ENCODE peak calls at places on chromosomes 16 and 17, in four cellular contexts. N is H1, O is K562, T is SK-N-SH. P is an unnamed sample.

GRCh38 chr16:69927056-69927757 is 23.9 kb upstream of the CLEC18A start:
- DNase-seq in N (no peak), O (no peak), T (no peak), P (no peak)

GRCh38 chr16:10971560-10971961 is 27.2 kb downstream of the CLEC16A start:
- DNase-seq in N (no peak), O (peak), T (peak), P (peak)

GRCh38 chr16:17359778-17360177 is 111.0 kb downstream of the XYLT1 start:
- DNase-seq in N (no peak), O (no peak), T (peak), P (no peak)

GRCh38 chr16:49563666-49564065 is 190.1 kb downstream of the C16orf78 start:
- DNase-seq in N (no peak), O (no peak), T (no peak), P (no peak)

GRCh38 chr16:56048425-56049100 is 142.7 kb upstream of the GNAO1 start:
- DNase-seq in N (no peak), O (no peak), T (no peak), P (no peak)

GRCh38 chr16:72978212-72978611 is 69.7 kb downstream of the ZFHX3 start:
- DNase-seq in N (no peak), O (no peak), T (no peak), P (no peak)

GRCh38 chr16:19948186-19949104 is 63.8 kb upstream of the GPRC5B start:
- DNase-seq in N (peak), O (no peak), T (no peak), P (no peak)

GRCh38 chr17:82396601-82397435 is 21.3 kb upstream of the HEXD start:
- DNase-seq in N (no peak), O (no peak), T (no peak), P (no peak)

GRCh38 chr16:86477642-86478041 is 32.7 kb upstream of the FOXF1 start:
- DNase-seq in N (no peak), O (no peak), T (no peak), P (no peak)

GRCh38 chr17:60165976-60166375 is 16.2 kb downstream of the CA4 start:
- DNase-seq in N (no peak), O (no peak), T (no peak), P (no peak)

GRCh38 chr17:41329279-41329925 is 13.9 kb upstream of the KRTAP17-1 start:
- DNase-seq in N (peak), O (peak), T (peak), P (peak)

GRCh38 chr16:27110524-27110896 is 43.8 kb downstream of the C16orf82 start:
- DNase-seq in N (no peak), O (no peak), T (peak), P (no peak)

GRCh38 chr16:27108051-27108770 is 41.5 kb downstream of the C16orf82 start:
- DNase-seq in N (no peak), O (no peak), T (no peak), P (no peak)

GRCh38 chr16:27111486-27111885 is 44.8 kb downstream of the C16orf82 start:
- DNase-seq in N (no peak), O (no peak), T (no peak), P (no peak)

GRCh38 chr16:27108826-27109665 is 42.3 kb downstream of the C16orf82 start:
- DNase-seq in N (no peak), O (no peak), T (no peak), P (no peak)

DNA sequence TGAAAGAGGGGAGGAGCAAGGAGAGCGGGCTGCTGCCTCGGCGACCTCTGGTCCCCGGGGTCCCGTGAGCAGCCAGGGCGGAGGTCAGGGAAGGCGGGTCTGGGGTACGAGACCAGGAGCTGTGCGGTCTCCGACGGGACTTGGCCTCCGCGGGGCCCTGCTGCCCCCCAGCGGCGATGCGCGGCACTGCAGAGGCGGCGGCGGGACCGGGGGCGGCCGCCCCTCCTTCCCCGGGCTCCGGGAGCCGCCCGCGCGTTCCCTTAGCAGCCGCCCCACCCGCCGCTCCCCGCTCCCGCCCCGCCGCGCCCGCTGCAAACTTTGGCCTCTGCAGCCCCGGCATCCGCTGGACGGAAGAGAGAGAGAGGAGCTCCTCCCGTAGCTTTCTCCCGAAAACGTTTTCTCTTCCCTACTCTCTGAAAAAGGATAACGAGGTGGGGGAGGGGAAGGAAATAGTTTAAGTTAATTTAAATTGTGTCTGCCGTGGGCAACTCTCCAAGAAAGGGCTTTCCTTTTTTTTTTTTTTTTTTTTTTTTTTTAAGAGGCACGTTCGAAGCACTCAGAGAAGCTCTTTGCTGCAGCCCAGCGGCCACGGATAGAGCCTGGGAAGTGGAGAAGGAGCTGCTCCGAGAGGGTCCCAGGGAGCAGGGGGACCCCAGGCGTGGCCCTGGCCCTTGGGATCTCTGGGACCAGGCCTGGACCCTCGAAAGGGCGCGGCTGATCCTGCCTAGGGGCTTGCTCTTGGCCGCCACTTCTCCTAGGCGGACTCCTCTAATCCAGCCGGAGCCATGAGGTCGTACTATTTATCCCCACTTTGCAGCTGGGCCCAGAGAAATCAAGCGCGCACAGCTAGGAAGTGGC is 43.2 kb downstream of the C16orf82 start:
- DNase-seq in N (peak), O (peak), T (peak), P (no peak)
- TF ChIP-seq YY1 in N (no peak), O (no peak), T (no peak), P (no peak)

DNA sequence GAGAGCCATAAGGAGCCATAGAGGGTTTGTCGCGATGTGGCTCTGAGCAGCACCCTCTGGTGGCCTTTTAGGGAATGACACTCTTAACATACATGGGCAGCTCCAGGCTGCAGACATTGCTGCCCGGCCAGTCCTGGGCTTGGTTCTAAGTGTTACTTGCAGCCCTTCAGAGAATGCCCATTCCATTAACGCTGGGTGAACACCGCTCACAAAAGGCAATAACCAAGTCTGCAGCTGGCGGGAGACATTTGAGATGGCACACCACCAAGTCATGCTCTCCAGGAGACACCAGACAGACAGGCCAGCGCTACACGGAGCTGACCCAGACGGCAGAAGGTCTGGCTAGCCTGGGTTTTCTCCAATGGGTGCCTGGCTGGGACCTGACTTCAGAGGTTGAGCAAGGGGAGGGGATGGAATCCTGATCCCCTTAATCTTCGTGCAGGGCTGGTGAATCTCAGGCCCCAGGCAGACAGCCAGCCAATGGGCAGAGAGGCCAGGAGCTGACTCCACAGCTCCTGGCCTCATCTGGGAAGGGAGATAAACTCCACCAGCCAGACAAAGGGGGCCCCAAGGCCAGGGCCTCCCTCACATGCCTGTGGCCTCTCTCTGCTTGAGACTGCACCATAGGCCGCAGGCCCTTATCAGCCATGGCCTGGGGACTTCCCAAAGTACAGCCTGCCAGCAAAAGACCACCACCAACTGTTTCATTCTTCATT is 58.8 kb downstream of the ZDHHC7 start:
- DNase-seq in N (peak), O (peak), T (peak), P (peak)
- TF ChIP-seq CTCF in N (peak), O (peak), T (peak), P (peak)

GRCh38 chr16:12637002-12637401 is 166.7 kb downstream of the CPPED1 start:
- DNase-seq in N (no peak), O (no peak), T (no peak), P (no peak)

GRCh38 chr16:12643034-12643455 is 160.6 kb downstream of the CPPED1 start:
- DNase-seq in N (no peak), O (no peak), T (no peak), P (no peak)

GRCh38 chr16:12639044-12639443 is 164.6 kb downstream of the CPPED1 start:
- DNase-seq in N (no peak), O (peak), T (no peak), P (no peak)
- TF ChIP-seq YY1 in N (no peak), O (no peak), T (no peak), P (no peak)

DNA sequence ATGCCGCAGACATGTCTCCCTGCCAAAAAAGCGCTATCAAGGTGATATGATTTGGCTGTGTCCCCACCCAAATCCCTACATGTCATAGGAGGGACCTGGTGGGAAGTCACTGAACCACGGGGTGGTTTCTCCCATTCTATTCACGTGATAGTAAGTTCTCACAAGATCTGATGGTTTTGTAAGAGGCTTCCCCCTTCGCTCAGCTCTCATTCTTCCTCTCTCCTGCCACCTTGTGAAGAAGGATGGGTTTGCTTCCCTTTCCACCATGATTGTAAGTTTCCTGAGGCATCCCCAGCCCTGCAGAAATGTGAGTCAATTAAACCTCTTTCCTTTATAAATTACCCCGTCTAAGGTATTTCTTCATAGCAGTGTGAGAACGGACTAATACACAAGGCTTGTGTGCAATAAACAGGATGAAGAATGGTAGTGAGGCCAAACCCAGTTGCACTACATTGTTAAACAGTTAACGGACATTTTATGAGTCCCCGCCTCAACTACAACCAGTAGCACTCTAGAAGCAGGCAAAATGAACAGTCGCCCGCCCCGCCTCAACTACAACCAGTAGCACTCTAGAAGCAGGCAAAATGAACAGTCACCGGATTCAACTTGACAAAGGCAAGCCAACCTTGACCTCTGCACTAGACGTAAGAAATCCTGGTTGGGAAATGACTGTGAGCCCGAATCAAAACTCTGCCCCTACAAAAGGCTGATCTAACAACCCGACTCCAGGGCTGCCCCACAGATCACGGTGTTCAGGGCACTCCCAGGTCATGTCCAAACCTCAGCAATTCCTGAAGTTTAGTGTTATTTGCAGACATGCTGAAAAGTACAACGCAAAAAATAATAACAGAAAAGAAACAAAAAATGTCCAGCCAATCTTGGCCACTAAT is 26.3 kb downstream of the VPS53 start:
- DNase-seq in N (no peak), O (no peak), T (no peak), P (no peak)
- TF ChIP-seq CTCF in N (peak), O (no peak), T (peak), P (peak)

P was measured in HCT116.